ENCODE peak calls at places on chromosome 1, in eight cellular contexts. W is brain microvascular endothelial cell; I is COR-L47; Y is activated CD4-positive, alpha-beta memory T cell treated with anti-CD3 and anti-CD28 coated beads, Interleukin-2, amount 10 ng/mL, durations not matched to agents 7 days and 5 days; B is lower lobe of right lung; P is memory B cell; C is AG04450; Z is cardiac muscle cell. F is an unnamed sample.

GRCh38 chr1:118927826-118928225 is 60.3 kb downstream of the TBX15 start:
- DNase-seq in W (no peak), I (no peak), Y (no peak), B (no peak), P (no peak), C (no peak), Z (no peak), F (no peak)

GRCh38 chr1:24929876-24930702 is at the start of gene RUNX3:
- DNase-seq in W (no peak), I (peak; percentile 57), Y (peak; percentile 94), B (peak; percentile 85), P (peak; percentile 96), C (no peak), Z (peak; percentile 35), F (no peak)

GRCh38 chr1:23745515-23745914 is 2.2 kb downstream of the ELOA start:
- DNase-seq in W (no peak), I (peak; percentile 1), Y (no peak), B (no peak), P (no peak), C (no peak), Z (no peak), F (no peak)

GRCh38 chr1:162385702-162386101 is 4.2 kb downstream of the C1orf226 start:
- DNase-seq in W (no peak), I (no peak), Y (no peak), B (no peak), P (no peak), C (no peak), Z (no peak), F (no peak)

GRCh38 chr1:212229654-212230053 is 55.6 kb upstream of the PPP2R5A start:
- DNase-seq in W (peak; percentile 50), I (no peak), Y (no peak), B (no peak), P (no peak), C (peak; percentile 45), Z (no peak), F (peak; percentile 49)

GRCh38 chr1:202274611-202275010 is 67.1 kb downstream of the UBE2T start:
- DNase-seq in W (peak; percentile 43), I (peak; percentile 13), Y (peak; percentile 58), B (no peak), P (no peak), C (no peak), Z (no peak), F (no peak)

GRCh38 chr1:225762002-225762441 is 15.6 kb upstream of the SRP9 start:
- DNase-seq in W (peak; percentile 35), I (peak; percentile 66), Y (no peak), B (no peak), P (no peak), C (no peak), Z (no peak), F (no peak)

GRCh38 chr1:27044613-27045091 is 32.0 kb upstream of the TENT5B start:
- DNase-seq in W (peak; percentile 71), I (peak; percentile 78), Y (peak; percentile 90), B (peak; percentile 88), P (peak; percentile 90), C (peak; percentile 26), Z (peak; percentile 90), F (peak; percentile 74)

GRCh38 chr1:55955237-55955636 is 624.1 kb downstream of the PLPP3 start:
- DNase-seq in W (peak; percentile 54), I (no peak), Y (no peak), B (no peak), P (no peak), C (peak; percentile 15), Z (peak; percentile 41), F (peak; percentile 70)

GRCh38 chr1:184412472-184412871 is 25.6 kb downstream of the C1orf21 start:
- DNase-seq in W (no peak), I (no peak), Y (no peak), B (no peak), P (no peak), C (no peak), Z (no peak), F (no peak)